ENCODE peak calls at places on chromosomes 3 and 15, in eight cellular contexts. T, X, W, I, R, N, B and M are unnamed samples.
A peak's percentile ranks its signal among the peaks of the same experiment; 100 is the strongest.

GRCh38 chr3:24502690-24503089 is 8.0 kb upstream of the THRB start:
- DNase-seq in T (no peak), X (no peak), W (no peak), I (peak; percentile 64), R (no peak), N (peak; percentile 56), B (no peak), M (no peak)

GRCh38 chr3:140013220-140013619 is 78.2 kb downstream of the CLSTN2 start:
- DNase-seq in T (no peak), X (no peak), W (no peak), I (no peak), R (no peak), N (no peak), B (no peak), M (no peak)

GRCh38 chr3:59573911-59574310 is 524.1 kb upstream of the CFAP20DC start:
- DNase-seq in T (no peak), X (no peak), W (no peak), I (peak; percentile 96), R (no peak), N (peak; percentile 94), B (no peak), M (no peak)

GRCh38 chr15:76239786-76240185 is 71.5 kb downstream of the ETFA start:
- DNase-seq in T (no peak), X (no peak), W (no peak), I (no peak), R (no peak), N (peak; percentile 26), B (no peak), M (no peak)

GRCh38 chr15:50431204-50431603 is 7.0 kb downstream of the USP8 start:
- DNase-seq in T (peak; percentile 29), X (no peak), W (no peak), I (peak; percentile 39), R (no peak), N (peak; percentile 60), B (no peak), M (no peak)

GRCh38 chr3:24166518-24166917 is 221.4 kb downstream of the NR1D2 start:
- DNase-seq in T (no peak), X (no peak), W (no peak), I (no peak), R (no peak), N (no peak), B (no peak), M (no peak)

GRCh38 chr15:73686781-73687256 is 2.6 kb downstream of the CD276 start:
- DNase-seq in T (no peak), X (no peak), W (peak; percentile 65), I (peak; percentile 49), R (no peak), N (peak; percentile 98), B (no peak), M (no peak)

GRCh38 chr3:122092460-122093165 is 37.5 kb downstream of the CD86 start:
- DNase-seq in T (peak; percentile 86), X (peak; percentile 51), W (peak; percentile 23), I (peak; percentile 81), R (peak; percentile 10), N (peak; percentile 66), B (peak; percentile 41), M (peak; percentile 56)

GRCh38 chr15:72751751-72752455 is 31.7 kb downstream of the ADPGK start:
- DNase-seq in T (no peak), X (no peak), W (no peak), I (peak; percentile 6), R (no peak), N (no peak), B (no peak), M (no peak)

GRCh38 chr15:87608238-87609028 is 648.1 kb downstream of the NTRK3 start:
- DNase-seq in T (no peak), X (no peak), W (no peak), I (no peak), R (no peak), N (no peak), B (no peak), M (no peak)

GRCh38 chr3:101803152-101803782 is 24.3 kb downstream of the NXPE3 start:
- DNase-seq in T (peak; percentile 90), X (peak; percentile 90), W (peak; percentile 90), I (peak; percentile 85), R (peak; percentile 43), N (peak; percentile 77), B (no peak), M (peak; percentile 89)

GRCh38 chr3:15708882-15709677 is 88.7 kb downstream of the ANKRD28 start:
- DNase-seq in T (no peak), X (no peak), W (no peak), I (no peak), R (no peak), N (peak; percentile 82), B (no peak), M (no peak)

GRCh38 chr3:32821686-32822296 is 4.0 kb downstream of the TRIM71 start:
- DNase-seq in T (no peak), X (no peak), W (peak; percentile 53), I (no peak), R (no peak), N (no peak), B (no peak), M (no peak)

GRCh38 chr3:100710355-100711198 is 1.3 kb downstream of the TFG start:
- DNase-seq in T (peak; percentile 72), X (peak; percentile 75), W (peak; percentile 81), I (peak; percentile 80), R (peak; percentile 31), N (peak; percentile 95), B (peak; percentile 33), M (peak; percentile 48)

GRCh38 chr15:80153900-80154299 is 1.1 kb downstream of the FAH start:
- DNase-seq in T (no peak), X (no peak), W (no peak), I (no peak), R (no peak), N (no peak), B (no peak), M (no peak)

GRCh38 chr15:87777054-87777498 is 479.5 kb downstream of the NTRK3 start:
- DNase-seq in T (no peak), X (peak; percentile 12), W (no peak), I (peak; percentile 41), R (no peak), N (peak; percentile 89), B (no peak), M (no peak)

GRCh38 chr15:43932036-43932435 is 105.2 kb downstream of the WDR76 start:
- DNase-seq in T (no peak), X (no peak), W (no peak), I (no peak), R (no peak), N (no peak), B (no peak), M (no peak)

GRCh38 chr3:123161167-123161566 is 40.6 kb upstream of the SEC22A start:
- DNase-seq in T (no peak), X (no peak), W (no peak), I (no peak), R (no peak), N (no peak), B (peak; percentile 55), M (no peak)

DNA sequence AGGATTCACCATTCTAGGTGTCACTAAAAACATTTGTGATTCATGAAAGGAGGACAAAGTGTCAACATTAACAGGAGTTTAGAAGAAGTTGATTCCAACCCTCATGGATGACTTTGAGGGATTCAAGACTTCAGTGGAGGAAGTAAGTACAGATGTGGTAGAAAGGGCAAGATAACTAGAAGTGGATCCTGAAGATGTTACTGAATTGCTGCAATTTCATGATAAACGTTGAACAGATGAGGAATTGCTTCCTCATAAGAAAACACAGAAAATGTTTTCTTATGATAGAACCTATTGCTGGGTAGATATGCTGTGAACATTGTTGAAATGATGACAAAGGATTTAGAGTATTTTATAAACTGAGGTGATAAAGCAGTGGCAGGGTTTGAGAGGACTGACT is 23.5 kb upstream of the ATP2C1 start:
- DNase-seq in T (no peak), X (no peak), W (no peak), I (no peak), R (no peak), N (no peak), B (no peak), M (no peak)
- H2AFZ ChIP-seq in T (no peak overlapping the region), X (no peak overlapping the region), W (no peak overlapping the region), I (no peak overlapping the region), R (no peak overlapping the region), N (no peak overlapping the region), B (no peak overlapping the region), M (no peak overlapping the region)

DNA sequence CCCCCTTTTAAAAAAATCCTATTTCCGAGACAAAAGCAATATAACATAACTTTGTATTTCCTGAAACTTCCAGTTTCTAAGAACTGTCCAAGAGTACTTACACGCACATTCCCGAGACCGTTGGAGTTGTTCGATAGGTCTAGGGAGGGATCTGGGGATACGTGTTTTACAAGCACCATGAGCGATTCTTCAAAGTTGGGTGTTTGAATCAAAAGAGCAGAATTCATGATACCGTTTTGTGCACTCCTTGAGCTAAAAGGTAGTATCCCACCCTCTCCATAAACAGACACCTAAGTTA is 704 bp upstream of the EDEM1 start:
- DNase-seq in T (peak; percentile 59), X (no peak), W (peak; percentile 53), I (peak; percentile 33), R (no peak), N (peak; percentile 74), B (no peak), M (no peak)
- H3K27ac ChIP-seq in T (no peak overlapping the region), X (peak overlapping the region; percentile 80), W (peak overlapping the region; percentile 74), I (peak overlapping the region; percentile 19), R (no peak overlapping the region), N (peak overlapping the region; percentile 68), B (no peak overlapping the region), M (peak overlapping the region; percentile 98)

DNA sequence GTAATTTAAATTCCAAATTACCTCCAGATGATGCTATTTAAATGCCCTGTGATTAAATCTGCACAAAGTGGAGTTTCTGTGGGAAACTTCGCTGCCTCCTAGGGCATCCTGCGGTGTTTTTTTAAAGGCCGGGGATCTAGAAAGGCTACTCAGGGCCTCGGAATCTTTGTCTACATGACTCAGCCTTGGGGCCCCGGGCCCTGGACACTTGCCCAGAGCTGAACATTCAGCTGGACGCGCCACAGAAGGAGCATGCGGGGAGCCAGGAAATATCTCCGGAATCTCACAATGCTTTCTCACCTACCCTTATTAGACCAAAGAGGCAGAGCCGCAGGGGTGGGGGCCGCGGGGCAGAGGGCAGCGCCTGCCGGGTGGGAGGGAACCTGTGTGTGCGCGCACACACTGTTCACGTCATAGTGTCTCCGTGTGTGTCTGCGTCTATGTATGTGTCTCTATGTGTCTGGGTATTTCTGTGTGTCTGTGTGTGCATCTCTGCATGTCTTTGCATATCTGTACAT is 145.5 kb upstream of the TPM1 start:
- DNase-seq in T (peak; percentile 28), X (no peak), W (peak; percentile 90), I (peak; percentile 97), R (peak; percentile 94), N (peak; percentile 100), B (no peak), M (no peak)
- H2AFZ ChIP-seq in T (no peak overlapping the region), X (no peak overlapping the region), W (no peak overlapping the region), I (peak overlapping the region; percentile 43), R (peak overlapping the region; percentile 58), N (no peak overlapping the region), B (no peak overlapping the region), M (no peak overlapping the region)

DNA sequence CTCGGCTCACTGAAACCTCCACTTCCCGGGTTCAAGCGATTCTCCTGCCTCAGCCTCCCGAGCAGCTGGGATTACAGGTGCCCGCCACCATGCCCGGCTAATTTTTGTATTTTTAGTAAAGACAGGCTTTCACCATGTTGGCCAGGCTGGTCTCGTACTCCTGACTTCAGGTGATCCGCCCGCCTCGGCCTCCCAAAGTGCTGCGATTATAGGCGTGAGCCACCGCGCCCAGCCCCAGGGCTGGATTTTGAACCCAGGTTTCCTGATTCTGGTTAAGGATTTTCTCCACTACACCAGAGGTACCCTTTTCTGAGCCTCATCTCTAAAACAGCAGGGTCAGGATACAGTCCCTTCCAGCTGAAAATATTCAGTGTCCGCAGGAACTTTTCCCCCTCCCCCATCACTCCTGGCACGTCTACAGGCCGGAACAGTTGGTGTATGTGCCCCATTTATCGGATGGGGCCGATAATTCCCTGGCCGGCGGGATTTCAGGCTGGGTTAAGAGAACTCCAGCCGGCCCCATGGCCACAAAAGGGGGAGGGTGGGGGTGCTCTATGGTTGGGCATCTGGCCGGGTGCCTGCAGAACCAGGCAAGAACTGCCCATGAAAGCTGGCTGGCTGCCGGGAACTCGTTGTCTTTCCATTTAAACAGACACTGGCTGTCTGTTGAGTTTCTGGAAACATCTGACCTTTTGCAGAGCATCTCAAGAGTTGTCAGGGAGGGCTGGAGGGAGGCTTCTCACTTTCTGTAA is 26.8 kb upstream of the SEMA4B start:
- DNase-seq in T (no peak), X (no peak), W (peak; percentile 83), I (no peak), R (no peak), N (peak; percentile 45), B (peak; percentile 41), M (no peak)
- H3K27ac ChIP-seq in T (no peak overlapping the region), X (no peak overlapping the region), W (peak overlapping the region; percentile 97), I (no peak overlapping the region), R (no peak overlapping the region), N (no peak overlapping the region), B (no peak overlapping the region), M (no peak overlapping the region)